ENCODE peak calls at places on chromosomes 16 and 17, in ten cellular contexts. G is endothelial cell of umbilical vein, B is HCT116, Y is A549, I is IMR-90, X is K562, T is transverse colon, F is spleen, Q is uterus, W is tibial nerve. A is an unnamed sample.

GRCh38 chr17:12068946-12069345 is 48.3 kb downstream of the MAP2K4 start:
- DNase-seq in W (no peak), G (no peak), Y (no peak), X (no peak), F (no peak), T (no peak), I (peak; percentile 5), B (no peak), Q (no peak), A (no peak)

GRCh38 chr17:63998721-63999679 is 849 bp downstream of the PRR29 start:
- DNase-seq in T (no peak), G (no peak), B (no peak), F (peak; percentile 81), W (no peak), X (peak; percentile 2), Q (no peak), Y (no peak), I (no peak), A (no peak)

GRCh38 chr16:46859719-46860152 is 24.4 kb upstream of the GPT2 start:
- DNase-seq in W (no peak), T (peak; percentile 59), B (peak; percentile 83), F (peak; percentile 31), Y (peak; percentile 84), Q (no peak), I (peak; percentile 91), G (peak; percentile 73), X (no peak), A (no peak)

GRCh38 chr17:67566656-67567055 is 151.1 kb upstream of the NOL11 start:
- DNase-seq in G (no peak), X (no peak), Q (no peak), T (no peak), F (no peak), W (no peak), Y (no peak), I (no peak), B (no peak), A (no peak)

GRCh38 chr16:90035902-90036301 is 16.6 kb upstream of the DBNDD1 start:
- DNase-seq in T (no peak), B (no peak), I (no peak), W (no peak), Q (no peak), Y (no peak), F (no peak), G (no peak), X (no peak), A (no peak)

GRCh38 chr17:17019891-17020456 is 22.3 kb upstream of the MPRIP start:
- DNase-seq in Q (no peak), F (peak; percentile 52), W (no peak), B (no peak), Y (no peak), T (no peak), I (no peak), G (no peak), X (no peak), A (no peak)

GRCh38 chr16:88781140-88782077 is 3.6 kb downstream of the PIEZO1 start:
- DNase-seq in Q (no peak), Y (no peak), I (no peak), G (no peak), W (no peak), B (no peak), X (no peak), F (peak; percentile 92), T (peak; percentile 73), A (no peak)

GRCh38 chr16:53898993-53899392 is 195.0 kb downstream of the FTO start:
- DNase-seq in W (no peak), T (no peak), X (no peak), G (no peak), Y (no peak), Q (no peak), B (no peak), F (no peak), I (no peak), A (no peak)

GRCh38 chr17:61744252-61744651 is 119.1 kb downstream of the BRIP1 start:
- DNase-seq in W (no peak), Q (no peak), B (no peak), G (no peak), Y (no peak), T (no peak), I (no peak), X (no peak), F (no peak), A (no peak)

GRCh38 chr16:24309222-24309905 is 53.2 kb downstream of the CACNG3 start:
- DNase-seq in W (no peak), Y (peak; percentile 63), Q (no peak), B (peak; percentile 36), I (peak; percentile 39), G (peak; percentile 78), X (no peak), T (no peak), F (no peak), A (no peak)

GRCh38 chr16:79991918-79992317 is 391.4 kb upstream of the MAF start:
- DNase-seq in B (no peak), T (no peak), Y (no peak), X (no peak), G (no peak), I (no peak), Q (no peak), W (no peak), F (no peak), A (no peak)

DNA sequence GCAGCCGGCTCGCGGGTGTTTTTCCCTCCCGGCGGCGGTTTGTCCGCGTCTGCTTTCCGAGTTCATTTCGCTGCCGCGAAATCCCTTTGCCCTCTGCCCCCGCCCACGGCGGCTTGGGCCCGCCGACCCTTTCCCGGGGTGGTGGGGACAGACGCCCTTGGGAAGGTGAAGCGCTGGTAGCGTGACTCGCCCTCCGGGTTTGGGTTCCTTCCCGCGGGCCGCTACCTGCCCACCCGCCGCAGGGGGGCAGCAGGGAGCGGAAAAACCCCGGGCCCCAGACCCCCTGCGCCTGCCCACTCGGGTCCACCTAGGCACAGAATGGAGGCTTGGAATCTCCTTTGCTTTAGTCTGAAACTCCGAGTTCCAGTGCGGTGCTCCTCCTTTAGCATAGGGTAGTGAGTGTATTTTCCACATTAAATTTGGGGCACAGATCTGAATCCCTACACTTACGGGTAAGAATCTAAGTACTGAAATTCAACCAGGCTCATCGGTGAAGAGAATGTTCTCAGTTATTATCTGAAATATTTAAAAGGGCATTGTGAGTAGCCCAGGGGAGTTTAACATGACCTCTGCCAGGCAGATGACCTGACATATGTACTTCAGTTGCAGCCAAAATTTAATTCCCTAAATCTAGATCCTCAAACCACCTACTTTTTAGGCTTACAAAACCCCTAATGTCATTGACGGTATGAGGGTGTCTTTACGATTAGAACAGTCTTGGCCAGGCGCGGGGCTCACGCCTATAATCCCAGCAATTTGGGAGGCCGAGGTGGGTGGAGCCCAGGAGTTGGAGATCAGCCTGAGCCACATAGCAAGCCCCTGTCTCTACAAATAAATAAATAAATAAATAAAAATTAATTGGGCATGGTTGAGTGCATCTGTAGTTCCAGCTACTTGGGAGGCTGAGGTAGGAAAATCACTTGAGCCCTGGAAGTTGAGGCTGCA is 1.0 kb downstream of the NME2 start:
- DNase-seq in Y (peak; percentile 62), I (peak; percentile 19), T (peak; percentile 64), B (no peak), W (no peak), X (peak; percentile 83), F (peak; percentile 90), Q (peak; percentile 48), G (peak; percentile 62), A (no peak)
- TF ChIP-seq POLR2A in Y (no peak), I (no peak), T (no peak), B (no peak), W (no peak), X (peak; percentile 46), F (no peak), Q (no peak), G (no peak), A (no peak)

GRCh38 chr16:2753523-2754020 is 1.1 kb downstream of the SRRM2 start:
- DNase-seq in X (no peak), W (no peak), G (peak; percentile 37), F (peak; percentile 60), B (no peak), Y (no peak), T (no peak), I (no peak), Q (no peak), A (no peak)
- H3K4me1 ChIP-seq in X (peaks cover 25% of the 10 kb centered on the region), W (peaks cover 40% of the 10 kb centered on the region), G (peaks cover 26% of the 10 kb centered on the region), F (peaks cover 41% of the 10 kb centered on the region), B (peaks cover 18% of the 10 kb centered on the region), Y (peaks cover 33% of the 10 kb centered on the region), T (peaks cover 47% of the 10 kb centered on the region), I (peaks cover 9% of the 10 kb centered on the region), Q (peaks cover 17% of the 10 kb centered on the region), A (peaks cover 38% of the 10 kb centered on the region)

GRCh38 chr16:30894540-30895368 is 877 bp upstream of the BCL7C start:
- DNase-seq in B (no peak), Y (no peak), X (no peak), Q (no peak), F (no peak), G (no peak), I (no peak), W (no peak), T (no peak), A (no peak)

GRCh38 chr16:30893744-30894539 is at the start of gene BCL7C:
- DNase-seq in Q (peak; percentile 92), Y (peak; percentile 93), F (peak; percentile 98), I (peak; percentile 80), X (peak; percentile 91), T (peak; percentile 95), W (peak; percentile 81), G (peak; percentile 89), B (peak; percentile 65), A (peak; percentile 47)

GRCh38 chr16:30896890-30897730 is 696 bp downstream of the CTF1 start:
- DNase-seq in G (peak; percentile 86), F (peak; percentile 95), T (peak; percentile 91), W (peak; percentile 85), I (peak; percentile 87), Q (peak; percentile 89), X (peak; percentile 78), B (peak; percentile 86), Y (peak; percentile 89), A (peak; percentile 42)

GRCh38 chr16:30896203-30896889 is at the start of gene CTF1:
- DNase-seq in W (peak; percentile 76), T (peak; percentile 62), I (peak; percentile 89), F (peak; percentile 89), Q (peak; percentile 90), G (peak; percentile 66), B (peak; percentile 65), Y (no peak), X (peak; percentile 82), A (no peak)

DNA sequence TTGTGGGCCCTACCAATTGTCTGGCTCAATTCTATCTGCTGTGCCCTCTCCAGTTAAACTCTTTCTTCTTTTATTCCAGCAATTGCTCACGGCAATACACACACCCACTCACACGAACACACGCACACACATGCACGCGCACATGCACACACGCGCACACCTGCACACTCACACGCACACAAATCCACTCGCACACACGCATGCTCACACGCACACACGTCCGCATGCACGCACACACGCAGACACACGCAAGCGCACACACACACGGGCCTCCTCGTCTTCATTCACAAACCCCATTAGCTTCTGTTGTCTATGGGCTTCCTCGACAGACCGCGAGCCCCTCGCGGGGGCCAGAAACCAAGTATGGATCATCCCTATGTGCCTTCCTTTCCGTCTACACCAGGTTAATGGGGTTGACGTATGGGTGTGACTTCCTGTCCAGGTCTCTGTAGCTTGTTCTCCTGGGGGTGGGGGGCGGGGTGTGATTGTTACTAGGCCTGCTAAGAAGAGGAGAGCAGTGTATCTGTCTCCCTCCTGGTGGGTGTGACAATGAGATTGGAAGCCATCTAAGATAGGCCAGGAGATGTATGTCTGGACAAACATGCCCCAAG is 717 bp upstream of the CTF1 start:
- DNase-seq in Q (peak; percentile 39), I (no peak), W (no peak), F (peak; percentile 79), B (peak; percentile 34), T (no peak), Y (peak; percentile 32), X (peak; percentile 44), G (no peak), A (no peak)
- TF ChIP-seq POLR2A in Q (no peak), I (no peak), W (no peak), F (no peak), B (no peak), T (no peak), Y (no peak), X (no peak), G (no peak), A (no peak)

GRCh38 chr17:28346746-28347246 is 10.5 kb downstream of the POLDIP2 start:
- DNase-seq in Y (peak; percentile 48), W (no peak), G (peak; percentile 90), F (no peak), T (no peak), B (no peak), X (peak; percentile 36), Q (no peak), I (no peak), A (no peak)
- H3K4me1 ChIP-seq in Y (no peaks in the 10 kb centered on the region), W (no peaks in the 10 kb centered on the region), G (peaks cover 32% of the 10 kb centered on the region), F (peaks cover 37% of the 10 kb centered on the region), T (no peaks in the 10 kb centered on the region), B (no peaks in the 10 kb centered on the region), X (peaks cover 3% of the 10 kb centered on the region), Q (no peaks in the 10 kb centered on the region), I (peaks cover 16% of the 10 kb centered on the region), A (peaks cover 13% of the 10 kb centered on the region)

A was measured in esophagus squamous epithelium.